ENCODE peak calls at places on chromosomes 3 and 15, in eight cellular contexts. I is body of pancreas, G is H54, O is A549, N is sigmoid colon, E is breast epithelium, U is GM12891, V is ovary. K is an unnamed sample.

GRCh38 chr3:27345959-27346865 is 23.0 kb downstream of the NEK10 start:
- DNase-seq in I (no peak), G (no peak), O (no peak), N (no peak), E (no peak), U (no peak), V (no peak), K (no peak)

GRCh38 chr3:43061101-43061895 is 44.6 kb downstream of the POMGNT2 start:
- DNase-seq in I (no peak), G (no peak), O (no peak), N (no peak), E (no peak), U (no peak), V (no peak), K (no peak)

GRCh38 chr3:139455855-139456254 is 20.5 kb downstream of the RBP2 start:
- DNase-seq in I (no peak), G (no peak), O (no peak), N (no peak), E (no peak), U (peak), V (no peak), K (no peak)

GRCh38 chr3:75180235-75180944 is 483.7 kb upstream of the FRG2C start:
- DNase-seq in I (no peak), G (no peak), O (no peak), N (no peak), E (no peak), U (no peak), V (no peak), K (no peak)

GRCh38 chr15:68487087-68487843 is 55.3 kb upstream of the ITGA11 start:
- DNase-seq in I (no peak), G (no peak), O (peak), N (no peak), E (no peak), U (no peak), V (no peak), K (no peak)

GRCh38 chr3:138591392-138591791 is 2.7 kb downstream of the CEP70 start:
- DNase-seq in I (no peak), G (no peak), O (no peak), N (no peak), E (no peak), U (no peak), V (no peak), K (no peak)

GRCh38 chr3:126525853-126526667 is 2.1 kb downstream of the CHST13 start:
- DNase-seq in I (no peak), G (no peak), O (no peak), N (peak), E (no peak), U (no peak), V (no peak), K (no peak)

GRCh38 chr3:111531446-111531845 is 10.6 kb upstream of the CD96 start:
- DNase-seq in I (no peak), G (no peak), O (no peak), N (no peak), E (no peak), U (no peak), V (no peak), K (no peak)

GRCh38 chr15:94174399-94174802 is 57.0 kb upstream of the MCTP2 start:
- DNase-seq in I (no peak), G (no peak), O (no peak), N (no peak), E (no peak), U (no peak), V (no peak), K (no peak)

GRCh38 chr3:157916672-157917071 is 189.5 kb downstream of the SHOX2 start:
- DNase-seq in I (no peak), G (no peak), O (no peak), N (no peak), E (no peak), U (no peak), V (no peak), K (no peak)

GRCh38 chr3:90069748-90070147 is 962.3 kb downstream of the EPHA3 start:
- DNase-seq in I (no peak), G (no peak), O (no peak), N (no peak), E (no peak), U (no peak), V (no peak), K (no peak)
- TF ChIP-seq POLR2A in I (no peak), G (no peak), O (no peak), N (no peak), E (no peak), U (no peak), V (no peak), K (no peak)

DNA sequence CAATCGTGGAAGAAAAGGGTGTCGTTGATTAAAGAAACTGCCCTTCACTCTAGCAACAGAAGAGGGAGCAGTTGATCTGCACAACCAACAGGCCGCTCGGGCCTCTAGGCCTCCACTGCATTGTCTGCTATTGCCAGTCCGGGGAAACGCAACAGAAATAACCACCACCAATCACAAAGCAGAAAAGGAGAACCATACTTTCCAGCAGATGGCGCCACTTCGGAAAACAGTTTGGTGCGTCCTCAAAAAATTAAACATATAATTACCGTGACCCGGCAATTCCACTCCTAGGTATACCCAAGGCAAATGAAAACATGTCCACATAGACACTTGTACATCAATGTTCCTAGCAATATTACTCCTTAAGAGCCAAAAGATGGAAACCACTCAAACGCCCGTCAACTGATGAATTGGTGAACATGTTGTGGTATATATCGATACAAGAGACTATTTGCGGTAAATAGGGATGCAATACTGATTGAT is 154.1 kb downstream of the TJP1 start:
- DNase-seq in I (peak), G (peak), O (peak), N (peak), E (peak), U (no peak), V (no peak), K (no peak)
- TF ChIP-seq POLR2A in I (no peak), G (no peak), O (no peak), N (no peak), E (no peak), U (no peak), V (no peak), K (no peak)

GRCh38 chr3:150631515-150632221 is 28.5 kb downstream of the SELENOT start:
- DNase-seq in I (no peak), G (no peak), O (no peak), N (no peak), E (no peak), U (no peak), V (no peak), K (no peak)
- TF ChIP-seq POLR2A in I (no peak), G (no peak), O (no peak), N (no peak), E (no peak), U (peak), V (no peak), K (no peak)

DNA sequence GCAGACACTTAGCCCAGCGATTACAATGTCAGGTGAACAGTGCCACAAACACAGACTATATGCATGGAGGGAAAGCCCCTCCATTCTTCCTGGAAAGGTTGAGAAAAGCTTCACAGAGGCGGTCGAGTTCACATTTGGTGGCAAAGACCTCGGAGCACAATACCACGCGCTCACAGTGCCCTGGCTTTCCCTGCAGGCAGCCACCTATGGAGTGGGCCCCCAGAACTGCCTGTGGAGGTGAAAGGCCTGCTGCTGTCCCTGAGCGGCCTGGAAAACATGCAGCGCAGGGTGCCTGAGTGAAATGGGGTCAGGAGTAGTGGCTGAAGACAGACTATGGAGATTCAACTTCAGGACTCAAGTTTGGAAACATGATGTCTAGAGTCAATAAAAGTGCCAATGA is 26.9 kb downstream of the PDIA5 start:
- DNase-seq in I (no peak), G (no peak), O (no peak), N (no peak), E (no peak), U (no peak), V (no peak), K (no peak)
- TF ChIP-seq POLR2A in I (no peak), G (no peak), O (no peak), N (no peak), E (no peak), U (no peak), V (no peak), K (no peak)

DNA sequence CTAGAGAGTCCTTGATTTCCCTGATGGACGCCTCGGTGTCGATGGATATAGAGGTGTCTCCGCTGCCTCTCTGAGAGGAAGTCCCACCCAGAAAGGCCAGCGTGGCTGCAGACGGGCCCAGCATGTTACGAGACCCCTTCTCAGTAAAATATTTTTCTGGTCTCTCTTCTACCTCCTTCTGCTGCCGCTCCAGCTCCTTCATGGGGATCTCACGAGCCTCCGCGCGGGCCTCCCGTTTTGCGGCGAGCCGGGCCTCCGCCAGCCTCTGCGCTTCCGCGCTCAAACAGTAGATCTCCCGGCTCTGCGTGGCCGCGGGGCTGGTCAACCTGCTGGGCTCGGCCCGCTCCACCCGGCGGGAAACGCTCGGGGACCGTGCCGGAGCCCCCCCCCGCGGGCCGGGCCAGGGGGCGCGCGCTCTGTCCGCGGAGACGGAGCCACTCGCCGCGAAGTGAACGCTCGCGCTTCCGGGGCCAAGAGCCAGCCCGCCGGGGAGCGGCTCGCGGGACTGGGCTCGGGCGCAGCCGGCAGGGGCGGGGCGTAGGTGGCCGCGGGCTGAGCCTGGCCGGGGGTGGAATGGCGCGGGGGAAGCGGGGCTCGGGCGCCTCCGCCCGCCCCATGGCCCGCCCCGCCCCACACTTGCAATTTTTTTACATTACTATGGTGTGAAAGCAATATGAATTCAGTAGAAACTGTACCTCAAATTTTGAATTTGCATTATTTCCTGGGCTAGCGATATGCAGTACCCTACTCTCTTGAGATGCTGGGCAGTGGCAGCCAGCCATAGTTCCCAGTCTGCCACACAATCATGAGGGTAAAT is 10.2 kb upstream of the KCNMB3 start:
- DNase-seq in I (peak), G (peak), O (peak), N (peak), E (no peak), U (peak), V (peak), K (no peak)
- TF ChIP-seq POLR2A in I (peak), G (peak), O (no peak), N (no peak), E (no peak), U (no peak), V (peak), K (peak)

DNA sequence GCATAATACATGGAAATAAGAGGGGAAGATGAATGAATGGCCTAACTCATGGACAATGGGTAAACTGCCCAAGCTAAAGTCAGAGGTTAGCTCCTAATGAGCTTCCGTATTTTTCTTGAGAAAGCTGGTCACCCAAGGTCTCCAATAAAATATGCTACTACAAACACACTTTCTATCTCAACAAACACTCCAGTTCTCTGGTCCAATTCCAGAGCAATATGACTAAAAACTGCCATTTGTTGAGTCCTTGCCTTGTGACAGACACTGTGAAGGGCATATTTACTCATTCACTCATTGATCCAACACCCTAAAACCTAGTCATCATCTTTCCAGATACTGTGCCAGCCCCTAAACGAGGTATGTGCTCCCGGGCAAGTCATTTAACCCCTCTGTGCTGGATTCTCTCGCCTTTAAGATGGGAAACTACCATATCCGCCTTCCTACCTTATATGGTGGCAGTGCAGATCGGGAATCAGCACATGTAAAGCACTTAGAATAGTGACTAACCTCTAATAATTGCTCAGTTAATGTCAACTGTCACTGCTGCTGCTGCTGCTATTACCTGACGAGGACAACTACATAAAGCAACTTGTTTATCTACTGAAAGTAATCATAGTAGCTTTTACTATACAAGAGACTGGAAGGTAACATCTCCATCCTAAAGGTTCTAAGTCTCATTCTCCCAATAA is 89.0 kb downstream of the XXYLT1 start:
- DNase-seq in I (no peak), G (no peak), O (no peak), N (peak), E (no peak), U (no peak), V (no peak), K (no peak)
- TF ChIP-seq POLR2A in I (no peak), G (no peak), O (no peak), N (no peak), E (no peak), U (no peak), V (no peak), K (no peak)

GRCh38 chr3:142354076-142354475 is 93.8 kb downstream of the XRN1 start:
- DNase-seq in I (no peak), G (no peak), O (no peak), N (no peak), E (no peak), U (no peak), V (no peak), K (no peak)
- TF ChIP-seq POLR2A in I (no peak), G (no peak), O (no peak), N (no peak), E (no peak), U (no peak), V (no peak), K (no peak)

GRCh38 chr3:149402481-149402880 is 25.0 kb upstream of the TM4SF1 start:
- DNase-seq in I (no peak), G (no peak), O (no peak), N (no peak), E (no peak), U (no peak), V (no peak), K (no peak)
- TF ChIP-seq POLR2A in I (no peak), G (no peak), O (no peak), N (no peak), E (no peak), U (no peak), V (no peak), K (no peak)

DNA sequence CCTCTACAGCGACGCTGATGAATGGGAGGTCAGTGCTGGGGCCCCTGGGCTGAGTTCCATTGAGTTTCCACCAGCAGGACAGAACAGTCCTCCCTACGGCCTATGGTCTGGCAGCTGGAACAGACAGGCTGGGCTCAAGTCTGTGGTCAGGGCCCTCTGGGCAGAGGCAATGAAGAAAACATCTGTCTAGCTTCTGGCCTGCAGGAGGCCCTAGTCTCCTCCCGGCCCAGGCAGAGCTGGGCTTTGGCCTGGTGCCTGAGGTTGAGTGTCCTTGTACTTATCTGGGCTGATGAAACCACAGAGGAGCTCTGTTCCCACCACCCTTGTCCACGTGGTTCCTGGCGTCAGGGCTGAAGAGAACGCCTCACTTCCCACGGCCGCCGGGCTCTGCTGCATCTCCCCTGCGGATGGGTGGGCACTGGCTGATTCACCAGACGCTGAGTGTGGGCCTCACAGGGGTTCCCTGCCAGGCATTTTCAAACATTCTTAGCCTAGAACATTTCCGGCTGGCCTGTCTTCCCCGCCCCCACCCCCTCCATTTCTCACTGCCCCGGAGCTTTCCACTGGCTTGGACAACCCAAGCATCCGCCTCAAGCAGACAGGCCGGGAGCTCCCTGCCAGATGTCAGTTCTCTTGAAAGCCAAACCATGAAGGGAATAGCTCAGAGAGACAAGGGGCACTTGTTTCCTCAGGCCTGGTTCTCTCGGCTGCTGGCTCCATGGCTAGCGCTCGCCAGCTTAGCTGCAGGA is 20.3 kb downstream of the PPCDC start:
- DNase-seq in I (peak), G (peak), O (peak), N (peak), E (peak), U (no peak), V (peak), K (peak)
- TF ChIP-seq POLR2A in I (peak), G (no peak), O (no peak), N (no peak), E (no peak), U (peak), V (peak), K (no peak)

K was measured in suprapubic skin.